ENCODE peak calls at places on chromosomes 7 and 10, in ten cellular contexts. One of them, this sample, is unnamed.

GRCh38 chr7:12821746-12822145 is 134.3 kb downstream of the ARL4A start:
- DNase-seq in putamen: peak
- DNase-seq in GDM1: no peak
- DNase-seq in iris pigment epithelial cell: no peak
- DNase-seq in EL: no peak
- DNase-seq in NCI-H1436: no peak
- DNase-seq in lower lobe of right lung: no peak
- DNase-seq in aorta: no peak
- DNase-seq in A673: no peak
- DNase-seq in CD8-positive, alpha-beta T cell: no peak
- DNase-seq in this sample: no peak

GRCh38 chr7:152894295-152895170 is 135.0 kb downstream of the ACTR3B start:
- DNase-seq in GDM1: no peak
- DNase-seq in NCI-H1436: no peak
- DNase-seq in EL: no peak
- DNase-seq in lower lobe of right lung: no peak
- DNase-seq in A673: peak
- DNase-seq in aorta: no peak
- DNase-seq in iris pigment epithelial cell: peak
- DNase-seq in putamen: no peak
- DNase-seq in CD8-positive, alpha-beta T cell: no peak
- DNase-seq in this sample: peak

GRCh38 chr10:107011992-107012391 is 152.5 kb downstream of the SORCS1 start:
- DNase-seq in lower lobe of right lung: no peak
- DNase-seq in aorta: no peak
- DNase-seq in GDM1: no peak
- DNase-seq in A673: no peak
- DNase-seq in NCI-H1436: no peak
- DNase-seq in iris pigment epithelial cell: no peak
- DNase-seq in CD8-positive, alpha-beta T cell: no peak
- DNase-seq in putamen: no peak
- DNase-seq in EL: no peak
- DNase-seq in this sample: no peak

GRCh38 chr10:4721994-4722753 is 103.8 kb upstream of the AKR1E2 start:
- DNase-seq in CD8-positive, alpha-beta T cell: no peak
- DNase-seq in A673: no peak
- DNase-seq in lower lobe of right lung: no peak
- DNase-seq in GDM1: no peak
- DNase-seq in NCI-H1436: no peak
- DNase-seq in iris pigment epithelial cell: peak
- DNase-seq in putamen: no peak
- DNase-seq in aorta: no peak
- DNase-seq in EL: peak
- DNase-seq in this sample: no peak

GRCh38 chr10:712575-712974 is 23.1 kb upstream of the DIP2C start:
- DNase-seq in putamen: no peak
- DNase-seq in CD8-positive, alpha-beta T cell: no peak
- DNase-seq in EL: no peak
- DNase-seq in A673: no peak
- DNase-seq in iris pigment epithelial cell: no peak
- DNase-seq in lower lobe of right lung: no peak
- DNase-seq in aorta: no peak
- DNase-seq in NCI-H1436: no peak
- DNase-seq in GDM1: no peak
- DNase-seq in this sample: no peak

GRCh38 chr7:83824214-83824613 is 175.3 kb upstream of the SEMA3E start:
- DNase-seq in CD8-positive, alpha-beta T cell: no peak
- DNase-seq in aorta: no peak
- DNase-seq in NCI-H1436: no peak
- DNase-seq in EL: peak
- DNase-seq in putamen: no peak
- DNase-seq in A673: no peak
- DNase-seq in lower lobe of right lung: no peak
- DNase-seq in iris pigment epithelial cell: peak
- DNase-seq in GDM1: no peak
- DNase-seq in this sample: peak

GRCh38 chr7:36661135-36661840 is 63.0 kb downstream of the AOAH start:
- DNase-seq in EL: peak
- DNase-seq in NCI-H1436: no peak
- DNase-seq in CD8-positive, alpha-beta T cell: no peak
- DNase-seq in putamen: peak
- DNase-seq in GDM1: no peak
- DNase-seq in A673: no peak
- DNase-seq in aorta: no peak
- DNase-seq in lower lobe of right lung: no peak
- DNase-seq in iris pigment epithelial cell: peak
- DNase-seq in this sample: peak

GRCh38 chr10:71597821-71598498 is 121.6 kb downstream of the C10orf105 start:
- DNase-seq in putamen: peak
- DNase-seq in A673: no peak
- DNase-seq in NCI-H1436: no peak
- DNase-seq in aorta: peak
- DNase-seq in GDM1: peak
- DNase-seq in EL: no peak
- DNase-seq in CD8-positive, alpha-beta T cell: no peak
- DNase-seq in lower lobe of right lung: peak
- DNase-seq in iris pigment epithelial cell: peak
- DNase-seq in this sample: no peak

GRCh38 chr7:17302575-17303142 is 4.2 kb downstream of the AHR start:
- DNase-seq in aorta: no peak
- DNase-seq in A673: peak
- DNase-seq in lower lobe of right lung: no peak
- DNase-seq in EL: no peak
- DNase-seq in GDM1: peak
- DNase-seq in CD8-positive, alpha-beta T cell: no peak
- DNase-seq in NCI-H1436: no peak
- DNase-seq in iris pigment epithelial cell: no peak
- DNase-seq in putamen: no peak
- DNase-seq in this sample: peak

GRCh38 chr7:2863461-2864066 is 19.5 kb upstream of the GNA12 start:
- DNase-seq in NCI-H1436: no peak
- DNase-seq in putamen: peak
- DNase-seq in iris pigment epithelial cell: peak
- DNase-seq in aorta: peak
- DNase-seq in GDM1: peak
- DNase-seq in lower lobe of right lung: peak
- DNase-seq in A673: peak
- DNase-seq in CD8-positive, alpha-beta T cell: peak
- DNase-seq in EL: peak
- DNase-seq in this sample: peak

GRCh38 chr7:139895141-139895829 is 66.2 kb downstream of the TBXAS1 start:
- DNase-seq in GDM1: no peak
- DNase-seq in CD8-positive, alpha-beta T cell: no peak
- DNase-seq in putamen: no peak
- DNase-seq in lower lobe of right lung: no peak
- DNase-seq in iris pigment epithelial cell: no peak
- DNase-seq in NCI-H1436: no peak
- DNase-seq in EL: no peak
- DNase-seq in aorta: no peak
- DNase-seq in A673: no peak
- DNase-seq in this sample: no peak

GRCh38 chr10:52488606-52489485 is 174.8 kb downstream of the DKK1 start:
- DNase-seq in EL: peak
- DNase-seq in GDM1: no peak
- DNase-seq in iris pigment epithelial cell: peak
- DNase-seq in aorta: no peak
- DNase-seq in NCI-H1436: no peak
- DNase-seq in A673: peak
- DNase-seq in lower lobe of right lung: no peak
- DNase-seq in CD8-positive, alpha-beta T cell: no peak
- DNase-seq in putamen: no peak
- DNase-seq in this sample: peak

GRCh38 chr7:50335795-50336754 is 31.6 kb downstream of the IKZF1 start:
- DNase-seq in EL: no peak
- DNase-seq in putamen: no peak
- DNase-seq in aorta: no peak
- DNase-seq in iris pigment epithelial cell: no peak
- DNase-seq in CD8-positive, alpha-beta T cell: peak
- DNase-seq in GDM1: no peak
- DNase-seq in lower lobe of right lung: no peak
- DNase-seq in A673: peak
- DNase-seq in NCI-H1436: no peak
- DNase-seq in this sample: no peak

GRCh38 chr10:132698761-132699391 is 87.1 kb downstream of the NKX6-2 start:
- DNase-seq in iris pigment epithelial cell: no peak
- DNase-seq in A673: no peak
- DNase-seq in GDM1: no peak
- DNase-seq in NCI-H1436: no peak
- DNase-seq in putamen: no peak
- DNase-seq in EL: no peak
- DNase-seq in aorta: peak
- DNase-seq in lower lobe of right lung: peak
- DNase-seq in CD8-positive, alpha-beta T cell: no peak
- DNase-seq in this sample: no peak

GRCh38 chr10:132788180-132788830 is 2.4 kb upstream of the NKX6-2 start:
- DNase-seq in GDM1: no peak
- DNase-seq in aorta: no peak
- DNase-seq in CD8-positive, alpha-beta T cell: no peak
- DNase-seq in putamen: no peak
- DNase-seq in lower lobe of right lung: no peak
- DNase-seq in iris pigment epithelial cell: peak
- DNase-seq in EL: no peak
- DNase-seq in NCI-H1436: no peak
- DNase-seq in A673: no peak
- DNase-seq in this sample: peak

GRCh38 chr7:106543221-106543757 is 117.7 kb downstream of the CCDC71L start:
- DNase-seq in CD8-positive, alpha-beta T cell: no peak
- DNase-seq in iris pigment epithelial cell: no peak
- DNase-seq in GDM1: no peak
- DNase-seq in putamen: no peak
- DNase-seq in EL: no peak
- DNase-seq in NCI-H1436: no peak
- DNase-seq in aorta: no peak
- DNase-seq in A673: no peak
- DNase-seq in lower lobe of right lung: no peak
- DNase-seq in this sample: no peak

GRCh38 chr7:69708857-69709256 is 110.6 kb downstream of the AUTS2 start:
- DNase-seq in GDM1: peak
- DNase-seq in aorta: no peak
- DNase-seq in NCI-H1436: peak
- DNase-seq in iris pigment epithelial cell: peak
- DNase-seq in EL: no peak
- DNase-seq in lower lobe of right lung: no peak
- DNase-seq in putamen: no peak
- DNase-seq in A673: peak
- DNase-seq in CD8-positive, alpha-beta T cell: no peak
- DNase-seq in this sample: peak

GRCh38 chr10:58921366-58921947 is 255.0 kb upstream of the PHYHIPL start:
- DNase-seq in aorta: no peak
- DNase-seq in NCI-H1436: no peak
- DNase-seq in GDM1: no peak
- DNase-seq in putamen: peak
- DNase-seq in A673: no peak
- DNase-seq in lower lobe of right lung: no peak
- DNase-seq in CD8-positive, alpha-beta T cell: no peak
- DNase-seq in EL: no peak
- DNase-seq in iris pigment epithelial cell: no peak
- DNase-seq in this sample: peak

GRCh38 chr7:122269241-122269640 is 35.3 kb downstream of the FEZF1 start:
- DNase-seq in iris pigment epithelial cell: no peak
- DNase-seq in putamen: no peak
- DNase-seq in lower lobe of right lung: no peak
- DNase-seq in A673: no peak
- DNase-seq in NCI-H1436: no peak
- DNase-seq in GDM1: no peak
- DNase-seq in aorta: no peak
- DNase-seq in CD8-positive, alpha-beta T cell: no peak
- DNase-seq in EL: no peak
- DNase-seq in this sample: no peak

GRCh38 chr10:62627985-62628384 is 176.5 kb upstream of the ADO start:
- DNase-seq in EL: no peak
- DNase-seq in NCI-H1436: no peak
- DNase-seq in CD8-positive, alpha-beta T cell: no peak
- DNase-seq in putamen: no peak
- DNase-seq in aorta: no peak
- DNase-seq in iris pigment epithelial cell: no peak
- DNase-seq in A673: no peak
- DNase-seq in GDM1: no peak
- DNase-seq in lower lobe of right lung: no peak
- DNase-seq in this sample: no peak

GRCh38 chr10:75464478-75465090 is 33.2 kb downstream of the LRMDA start:
- DNase-seq in iris pigment epithelial cell: no peak
- DNase-seq in CD8-positive, alpha-beta T cell: no peak
- DNase-seq in EL: no peak
- DNase-seq in NCI-H1436: no peak
- DNase-seq in GDM1: no peak
- DNase-seq in aorta: no peak
- DNase-seq in putamen: no peak
- DNase-seq in A673: no peak
- DNase-seq in lower lobe of right lung: no peak
- DNase-seq in this sample: no peak

GRCh38 chr7:71290382-71290781 is 158.4 kb downstream of the GALNT17 start:
- DNase-seq in EL: no peak
- DNase-seq in CD8-positive, alpha-beta T cell: no peak
- DNase-seq in A673: no peak
- DNase-seq in putamen: no peak
- DNase-seq in NCI-H1436: no peak
- DNase-seq in GDM1: no peak
- DNase-seq in iris pigment epithelial cell: no peak
- DNase-seq in lower lobe of right lung: no peak
- DNase-seq in aorta: no peak
- DNase-seq in this sample: peak

GRCh38 chr10:29081971-29082699 is 206.7 kb upstream of the LYZL1 start:
- DNase-seq in CD8-positive, alpha-beta T cell: no peak
- DNase-seq in NCI-H1436: no peak
- DNase-seq in iris pigment epithelial cell: no peak
- DNase-seq in EL: no peak
- DNase-seq in A673: no peak
- DNase-seq in aorta: no peak
- DNase-seq in lower lobe of right lung: no peak
- DNase-seq in GDM1: no peak
- DNase-seq in putamen: peak
- DNase-seq in this sample: peak

GRCh38 chr7:27576360-27576944 is 86.2 kb downstream of the HIBADH start:
- DNase-seq in EL: peak
- DNase-seq in NCI-H1436: peak
- DNase-seq in aorta: no peak
- DNase-seq in lower lobe of right lung: no peak
- DNase-seq in iris pigment epithelial cell: peak
- DNase-seq in GDM1: no peak
- DNase-seq in CD8-positive, alpha-beta T cell: no peak
- DNase-seq in putamen: peak
- DNase-seq in A673: peak
- DNase-seq in this sample: peak

GRCh38 chr7:32809871-32810270 is 81.7 kb downstream of the KBTBD2 start:
- DNase-seq in NCI-H1436: no peak
- DNase-seq in CD8-positive, alpha-beta T cell: no peak
- DNase-seq in A673: no peak
- DNase-seq in aorta: no peak
- DNase-seq in lower lobe of right lung: no peak
- DNase-seq in EL: no peak
- DNase-seq in GDM1: no peak
- DNase-seq in iris pigment epithelial cell: no peak
- DNase-seq in putamen: no peak
- DNase-seq in this sample: no peak

GRCh38 chr10:102743078-102743587 is 615 bp upstream of the WBP1L start:
- DNase-seq in aorta: no peak
- DNase-seq in A673: no peak
- DNase-seq in GDM1: no peak
- DNase-seq in putamen: no peak
- DNase-seq in NCI-H1436: no peak
- DNase-seq in lower lobe of right lung: no peak
- DNase-seq in iris pigment epithelial cell: no peak
- DNase-seq in CD8-positive, alpha-beta T cell: no peak
- DNase-seq in EL: no peak
- DNase-seq in this sample: no peak

GRCh38 chr7:152354061-152354460 is 81.7 kb downstream of the KMT2C start:
- DNase-seq in EL: peak
- DNase-seq in lower lobe of right lung: no peak
- DNase-seq in CD8-positive, alpha-beta T cell: no peak
- DNase-seq in A673: no peak
- DNase-seq in aorta: no peak
- DNase-seq in putamen: no peak
- DNase-seq in NCI-H1436: no peak
- DNase-seq in iris pigment epithelial cell: peak
- DNase-seq in GDM1: no peak
- DNase-seq in this sample: peak

GRCh38 chr7:103487419-103487818 is 41.4 kb upstream of the SLC26A5 start:
- DNase-seq in EL: no peak
- DNase-seq in iris pigment epithelial cell: no peak
- DNase-seq in NCI-H1436: no peak
- DNase-seq in lower lobe of right lung: no peak
- DNase-seq in GDM1: no peak
- DNase-seq in A673: no peak
- DNase-seq in CD8-positive, alpha-beta T cell: no peak
- DNase-seq in aorta: no peak
- DNase-seq in putamen: no peak
- DNase-seq in this sample: no peak